ENCODE peak calls at places on chromosomes 1 and 21, in seven cellular contexts. One of them, this sample, is unnamed.

GRCh38 chr1:201061886-201062285 is 38.4 kb upstream of the KIF21B start:
- DNase-seq in PC-3: no peak
- DNase-seq in AG10803: no peak
- DNase-seq in psoas muscle: no peak
- DNase-seq in ascending aorta: no peak
- DNase-seq in brain microvascular endothelial cell: no peak
- DNase-seq in NB4: no peak
- DNase-seq in this sample: no peak

GRCh38 chr1:8182034-8182761 is 135.7 kb upstream of the SLC45A1 start:
- DNase-seq in PC-3: peak
- DNase-seq in AG10803: peak
- DNase-seq in psoas muscle: no peak
- DNase-seq in ascending aorta: no peak
- DNase-seq in brain microvascular endothelial cell: peak
- DNase-seq in NB4: no peak
- DNase-seq in this sample: no peak

GRCh38 chr1:81498370-81499184 is 302.2 kb upstream of the ADGRL2 start:
- DNase-seq in PC-3: no peak
- DNase-seq in AG10803: no peak
- DNase-seq in psoas muscle: no peak
- DNase-seq in ascending aorta: no peak
- DNase-seq in brain microvascular endothelial cell: no peak
- DNase-seq in NB4: no peak
- DNase-seq in this sample: no peak

GRCh38 chr21:31972622-31973021 is 99.8 kb downstream of the HUNK start:
- DNase-seq in PC-3: no peak
- DNase-seq in AG10803: no peak
- DNase-seq in psoas muscle: no peak
- DNase-seq in ascending aorta: no peak
- DNase-seq in brain microvascular endothelial cell: no peak
- DNase-seq in NB4: no peak
- DNase-seq in this sample: no peak

GRCh38 chr1:12338017-12338416 is 108.2 kb downstream of the VPS13D start:
- DNase-seq in PC-3: no peak
- DNase-seq in AG10803: no peak
- DNase-seq in psoas muscle: no peak
- DNase-seq in ascending aorta: no peak
- DNase-seq in brain microvascular endothelial cell: no peak
- DNase-seq in NB4: no peak
- DNase-seq in this sample: no peak

GRCh38 chr1:6275826-6276764 is 15.2 kb upstream of the GPR153 start:
- DNase-seq in PC-3: no peak
- DNase-seq in AG10803: peak
- DNase-seq in psoas muscle: peak
- DNase-seq in ascending aorta: peak
- DNase-seq in brain microvascular endothelial cell: peak
- DNase-seq in NB4: no peak
- DNase-seq in this sample: no peak

GRCh38 chr1:220579317-220579716 is 51.4 kb downstream of the MARK1 start:
- DNase-seq in PC-3: no peak
- DNase-seq in AG10803: no peak
- DNase-seq in psoas muscle: no peak
- DNase-seq in ascending aorta: no peak
- DNase-seq in brain microvascular endothelial cell: no peak
- DNase-seq in NB4: no peak
- DNase-seq in this sample: no peak

GRCh38 chr21:46139686-46140085 is 15.7 kb downstream of the FTCD start:
- DNase-seq in PC-3: no peak
- DNase-seq in AG10803: no peak
- DNase-seq in psoas muscle: no peak
- DNase-seq in ascending aorta: no peak
- DNase-seq in brain microvascular endothelial cell: no peak
- DNase-seq in NB4: no peak
- DNase-seq in this sample: no peak

GRCh38 chr1:16231331-16232315 is 5.4 kb downstream of the CPLANE2 start:
- DNase-seq in PC-3: no peak
- DNase-seq in AG10803: no peak
- DNase-seq in psoas muscle: peak
- DNase-seq in ascending aorta: no peak
- DNase-seq in brain microvascular endothelial cell: no peak
- DNase-seq in NB4: no peak
- DNase-seq in this sample: no peak

GRCh38 chr1:229756666-229757065 is 130.6 kb downstream of the URB2 start:
- DNase-seq in PC-3: peak
- DNase-seq in AG10803: peak
- DNase-seq in psoas muscle: no peak
- DNase-seq in ascending aorta: no peak
- DNase-seq in brain microvascular endothelial cell: peak
- DNase-seq in NB4: no peak
- DNase-seq in this sample: peak

DNA sequence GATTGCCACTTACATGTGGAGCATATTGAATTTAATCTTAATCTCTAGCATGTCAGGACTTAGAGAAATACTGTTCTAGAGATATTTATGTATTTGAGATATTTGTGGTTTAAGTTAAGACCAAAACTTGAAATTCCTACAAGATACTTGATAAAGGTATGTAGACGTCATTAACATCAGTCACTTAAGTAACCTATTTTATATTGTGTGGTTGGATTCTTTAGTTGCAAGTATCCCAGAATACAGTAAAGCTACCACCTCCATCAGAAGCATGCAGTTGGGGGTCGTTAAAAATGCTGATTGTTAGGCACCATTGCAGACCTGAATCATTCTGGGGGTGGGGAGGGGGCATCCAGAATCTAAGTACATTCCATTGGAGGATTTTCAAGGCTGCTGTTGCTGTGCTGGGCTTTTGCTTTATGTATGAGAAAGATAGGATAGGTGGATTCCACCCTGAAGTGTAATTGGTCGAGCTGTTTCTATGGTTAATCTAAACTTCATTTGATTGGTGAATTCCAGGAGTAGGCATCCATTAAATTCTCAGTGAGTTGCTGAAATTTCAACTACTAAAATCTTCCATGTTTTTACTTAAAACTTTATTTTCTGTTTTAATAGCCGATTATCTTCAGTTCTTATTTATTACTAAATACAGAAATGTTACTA is 4.0 kb downstream of the H3-3A start:
- DNase-seq in PC-3: no peak
- DNase-seq in AG10803: no peak
- DNase-seq in psoas muscle: no peak
- DNase-seq in ascending aorta: no peak
- DNase-seq in brain microvascular endothelial cell: peak
- DNase-seq in NB4: no peak
- DNase-seq in this sample: no peak
- H3K4me3 ChIP-seq in PC-3: no peak
- H3K4me3 ChIP-seq in AG10803: no peak
- H3K4me3 ChIP-seq in psoas muscle: no peak
- H3K4me3 ChIP-seq in ascending aorta: no peak
- H3K4me3 ChIP-seq in brain microvascular endothelial cell: no peak
- H3K4me3 ChIP-seq in NB4: peak
- H3K4me3 ChIP-seq in this sample: no peak

DNA sequence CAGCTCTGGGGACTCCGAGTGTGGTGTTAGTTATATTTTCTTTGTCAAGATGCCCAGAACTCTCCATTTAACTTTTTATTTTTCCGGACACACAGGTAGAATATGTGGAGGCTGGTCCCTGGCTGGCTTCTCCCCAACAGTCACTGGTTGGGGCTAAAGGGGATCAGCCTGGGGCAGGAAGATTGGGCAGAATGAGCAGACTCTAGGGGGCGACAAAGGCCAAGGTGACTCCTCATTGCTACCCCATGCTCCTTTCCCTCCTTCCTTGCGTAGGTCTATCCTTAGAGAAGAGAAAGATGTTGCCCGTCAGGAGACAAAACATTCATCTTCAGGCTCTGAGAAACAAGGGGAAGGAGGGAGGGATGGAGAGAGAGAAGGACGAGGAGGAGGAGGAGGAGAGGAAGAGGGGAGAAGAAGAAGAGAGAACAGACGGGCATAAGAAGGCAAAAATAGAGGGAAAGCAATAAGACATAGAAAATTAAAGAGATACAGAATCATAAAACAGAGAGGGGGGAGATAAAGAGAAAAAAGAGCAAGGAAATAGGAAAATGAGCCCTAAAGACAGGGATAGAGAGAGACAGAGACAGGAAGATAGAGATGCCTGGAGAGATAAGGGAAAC is 89.9 kb downstream of the FOXD2 start:
- DNase-seq in PC-3: peak
- DNase-seq in AG10803: peak
- DNase-seq in psoas muscle: no peak
- DNase-seq in ascending aorta: no peak
- DNase-seq in brain microvascular endothelial cell: peak
- DNase-seq in NB4: peak
- DNase-seq in this sample: no peak
- TF ChIP-seq CTCF in PC-3: peak
- TF ChIP-seq CTCF in AG10803: peak
- TF ChIP-seq CTCF in psoas muscle: peak
- TF ChIP-seq CTCF in ascending aorta: no peak
- TF ChIP-seq CTCF in brain microvascular endothelial cell: peak
- TF ChIP-seq CTCF in NB4: peak
- TF ChIP-seq CTCF in this sample: no peak

DNA sequence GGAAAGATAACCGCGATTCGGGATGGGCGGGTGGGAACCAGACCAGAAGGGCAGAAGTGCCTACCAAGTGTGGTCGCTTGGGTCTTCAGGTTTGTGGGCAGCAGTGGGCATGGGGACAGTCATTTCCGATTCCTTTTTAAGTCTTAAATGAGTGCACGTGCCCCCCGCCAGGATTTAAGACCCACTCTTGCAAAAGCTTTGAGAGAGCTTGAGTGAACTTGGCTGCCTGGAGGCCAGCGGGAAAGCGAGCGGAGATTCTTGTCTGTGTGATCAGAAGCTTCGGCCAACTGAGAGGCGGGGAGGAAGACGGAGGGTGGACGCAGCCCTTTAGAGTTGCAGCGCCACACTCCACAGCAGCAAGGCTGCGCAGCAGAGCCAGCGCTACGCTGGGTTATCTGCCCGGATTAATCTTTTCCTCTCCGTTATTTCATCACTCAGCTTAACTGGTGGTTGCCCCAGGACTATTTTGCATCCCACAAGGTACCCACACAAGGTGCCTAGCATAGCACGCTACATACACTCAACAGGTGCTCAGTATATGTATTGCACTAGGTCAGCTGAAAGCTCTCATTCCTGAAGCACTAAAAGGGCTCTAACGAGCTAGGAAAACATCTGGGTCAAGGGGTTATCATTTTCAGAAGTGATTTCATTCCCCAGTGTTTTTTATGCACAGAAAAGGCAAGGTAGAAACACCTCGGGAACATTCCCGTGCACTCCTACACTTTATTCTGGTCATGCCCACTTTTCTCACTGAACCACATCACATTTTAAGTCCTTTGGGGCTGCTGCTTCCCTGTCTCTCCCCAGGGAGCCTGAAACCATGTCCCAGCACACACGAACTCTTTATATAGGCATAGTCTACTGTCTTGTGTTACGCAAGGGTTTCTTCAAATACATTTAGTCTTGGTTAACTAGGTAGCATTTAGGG is 1.5 kb upstream of the BATF3 start:
- DNase-seq in PC-3: peak
- DNase-seq in AG10803: peak
- DNase-seq in psoas muscle: peak
- DNase-seq in ascending aorta: peak
- DNase-seq in brain microvascular endothelial cell: peak
- DNase-seq in NB4: peak
- DNase-seq in this sample: peak
- H3K4me3 ChIP-seq in PC-3: peak
- H3K4me3 ChIP-seq in AG10803: peak
- H3K4me3 ChIP-seq in psoas muscle: peak
- H3K4me3 ChIP-seq in ascending aorta: peak
- H3K4me3 ChIP-seq in brain microvascular endothelial cell: peak
- H3K4me3 ChIP-seq in NB4: peak
- H3K4me3 ChIP-seq in this sample: peak

GRCh38 chr1:91529856-91530255 is 29.2 kb downstream of the CDC7 start:
- DNase-seq in PC-3: peak
- DNase-seq in AG10803: peak
- DNase-seq in psoas muscle: no peak
- DNase-seq in ascending aorta: no peak
- DNase-seq in brain microvascular endothelial cell: peak
- DNase-seq in NB4: peak
- DNase-seq in this sample: no peak
- TF ChIP-seq CTCF in PC-3: peak
- TF ChIP-seq CTCF in AG10803: peak
- TF ChIP-seq CTCF in psoas muscle: no peak
- TF ChIP-seq CTCF in ascending aorta: no peak
- TF ChIP-seq CTCF in brain microvascular endothelial cell: peak
- TF ChIP-seq CTCF in NB4: no peak
- TF ChIP-seq CTCF in this sample: peak

GRCh38 chr21:44748621-44749020 is 37.2 kb upstream of the TSPEAR start:
- DNase-seq in PC-3: no peak
- DNase-seq in AG10803: no peak
- DNase-seq in psoas muscle: peak
- DNase-seq in ascending aorta: no peak
- DNase-seq in brain microvascular endothelial cell: no peak
- DNase-seq in NB4: no peak
- DNase-seq in this sample: no peak
- H3K4me3 ChIP-seq in PC-3: no peak
- H3K4me3 ChIP-seq in AG10803: no peak
- H3K4me3 ChIP-seq in psoas muscle: no peak
- H3K4me3 ChIP-seq in ascending aorta: no peak
- H3K4me3 ChIP-seq in brain microvascular endothelial cell: no peak
- H3K4me3 ChIP-seq in NB4: no peak
- H3K4me3 ChIP-seq in this sample: no peak

This sample was measured in astrocyte of the cerebellum.